ENCODE peak calls at places on chromosomes 2 and 18, in eight cellular contexts. L is AG09309, V is stomach, Q is PC-3, I is epithelial cell of esophagus, U is upper lobe of left lung, W is IMR-90, N is HFF-Myc. X is an unnamed sample.

GRCh38 chr18:34122724-34123334 is 101.9 kb downstream of the NOL4 start:
- DNase-seq in L (peak), V (peak), Q (peak), I (peak), U (no peak), W (peak), N (peak), X (no peak)

GRCh38 chr18:80202264-80202998 is 44.9 kb downstream of the PARD6G start:
- DNase-seq in L (no peak), V (no peak), Q (no peak), I (no peak), U (no peak), W (no peak), N (no peak), X (no peak)

GRCh38 chr2:3280197-3280596 is 97.4 kb downstream of the EIPR1 start:
- DNase-seq in L (no peak), V (peak), Q (no peak), I (no peak), U (peak), W (no peak), N (no peak), X (no peak)

GRCh38 chr18:48486762-48487161 is 52.1 kb upstream of the CTIF start:
- DNase-seq in L (peak), V (no peak), Q (peak), I (no peak), U (no peak), W (peak), N (no peak), X (no peak)

GRCh38 chr2:22901471-22901870 is 483.5 kb upstream of the KLHL29 start:
- DNase-seq in L (no peak), V (no peak), Q (no peak), I (peak), U (no peak), W (no peak), N (no peak), X (no peak)

GRCh38 chr2:233929352-233929843 is 12.2 kb downstream of the TRPM8 start:
- DNase-seq in L (no peak), V (no peak), Q (peak), I (peak), U (no peak), W (no peak), N (no peak), X (no peak)

GRCh38 chr2:39949131-39949530 is 170.1 kb upstream of the THUMPD2 start:
- DNase-seq in L (no peak), V (no peak), Q (no peak), I (no peak), U (no peak), W (no peak), N (no peak), X (no peak)

GRCh38 chr2:33317369-33318015 is 159.0 kb upstream of the RASGRP3 start:
- DNase-seq in L (no peak), V (no peak), Q (no peak), I (no peak), U (no peak), W (no peak), N (no peak), X (no peak)

GRCh38 chr2:97728091-97728596 is 14.8 kb downstream of the ZAP70 start:
- DNase-seq in L (no peak), V (no peak), Q (peak), I (peak), U (peak), W (no peak), N (no peak), X (no peak)

GRCh38 chr2:120237491-120237902 is 14.3 kb upstream of the TMEM185B start:
- DNase-seq in L (no peak), V (peak), Q (peak), I (peak), U (no peak), W (peak), N (peak), X (no peak)

GRCh38 chr2:227932403-227932802 is 61.0 kb downstream of the DAW1 start:
- DNase-seq in L (no peak), V (no peak), Q (peak), I (no peak), U (no peak), W (no peak), N (no peak), X (no peak)

GRCh38 chr18:69480460-69480859 is 79.8 kb downstream of the DOK6 start:
- DNase-seq in L (no peak), V (no peak), Q (no peak), I (no peak), U (no peak), W (no peak), N (no peak), X (no peak)

GRCh38 chr18:69487488-69488394 is 87.1 kb downstream of the DOK6 start:
- DNase-seq in L (no peak), V (no peak), Q (no peak), I (no peak), U (no peak), W (no peak), N (no peak), X (no peak)

GRCh38 chr18:69490072-69490471 is 89.4 kb downstream of the DOK6 start:
- DNase-seq in L (no peak), V (no peak), Q (no peak), I (no peak), U (no peak), W (no peak), N (no peak), X (no peak)

GRCh38 chr18:69483574-69483973 is 82.9 kb downstream of the DOK6 start:
- DNase-seq in L (no peak), V (no peak), Q (no peak), I (no peak), U (no peak), W (no peak), N (no peak), X (no peak)

GRCh38 chr18:69484699-69485396 is 84.2 kb downstream of the DOK6 start:
- DNase-seq in L (peak), V (no peak), Q (peak), I (peak), U (no peak), W (peak), N (peak), X (no peak)
- TF ChIP-seq CTCF in L (peak), V (no peak), Q (peak), I (no peak), U (no peak), W (peak), N (peak), X (no peak)

GRCh38 chr18:75088021-75088506 is 120.9 kb downstream of the PTGR3 start:
- DNase-seq in L (no peak), V (no peak), Q (no peak), I (no peak), U (no peak), W (no peak), N (no peak), X (no peak)
- TF ChIP-seq CTCF in L (no peak), V (no peak), Q (no peak), I (no peak), U (no peak), W (no peak), N (no peak), X (no peak)

GRCh38 chr2:62426005-62426912 is 79.7 kb downstream of the TMEM17 start:
- DNase-seq in L (no peak), V (no peak), Q (no peak), I (no peak), U (no peak), W (no peak), N (no peak), X (no peak)

GRCh38 chr2:62427146-62427545 is 78.8 kb downstream of the TMEM17 start:
- DNase-seq in L (no peak), V (no peak), Q (no peak), I (no peak), U (no peak), W (no peak), N (no peak), X (no peak)

GRCh38 chr2:62423883-62424458 is 82.0 kb downstream of the TMEM17 start:
- DNase-seq in L (no peak), V (peak), Q (no peak), I (no peak), U (no peak), W (no peak), N (no peak), X (no peak)

GRCh38 chr2:62424899-62425298 is 81.1 kb downstream of the TMEM17 start:
- DNase-seq in L (no peak), V (no peak), Q (peak), I (peak), U (no peak), W (no peak), N (no peak), X (no peak)

GRCh38 chr2:62423235-62423634 is 82.8 kb downstream of the TMEM17 start:
- DNase-seq in L (no peak), V (no peak), Q (peak), I (peak), U (peak), W (peak), N (no peak), X (no peak)
- TF ChIP-seq CTCF in L (peak), V (no peak), Q (peak), I (peak), U (peak), W (peak), N (peak), X (no peak)

GRCh38 chr2:142180820-142181533 is 50.2 kb upstream of the LRP1B start:
- DNase-seq in L (no peak), V (no peak), Q (peak), I (peak), U (no peak), W (peak), N (no peak), X (peak)
- TF ChIP-seq CTCF in L (peak), V (no peak), Q (peak), I (peak), U (no peak), W (peak), N (peak), X (peak)

GRCh38 chr18:43785145-43785544 is 507.9 kb upstream of the SYT4 start:
- DNase-seq in L (no peak), V (no peak), Q (no peak), I (no peak), U (no peak), W (no peak), N (no peak), X (no peak)

GRCh38 chr18:43793910-43794309 is 516.6 kb upstream of the SYT4 start:
- DNase-seq in L (no peak), V (no peak), Q (no peak), I (no peak), U (no peak), W (no peak), N (no peak), X (no peak)

GRCh38 chr18:43786893-43787292 is 509.6 kb upstream of the SYT4 start:
- DNase-seq in L (no peak), V (no peak), Q (no peak), I (no peak), U (no peak), W (no peak), N (no peak), X (no peak)

GRCh38 chr18:43794363-43794762 is 517.1 kb upstream of the SYT4 start:
- DNase-seq in L (no peak), V (no peak), Q (no peak), I (no peak), U (no peak), W (no peak), N (no peak), X (no peak)

DNA sequence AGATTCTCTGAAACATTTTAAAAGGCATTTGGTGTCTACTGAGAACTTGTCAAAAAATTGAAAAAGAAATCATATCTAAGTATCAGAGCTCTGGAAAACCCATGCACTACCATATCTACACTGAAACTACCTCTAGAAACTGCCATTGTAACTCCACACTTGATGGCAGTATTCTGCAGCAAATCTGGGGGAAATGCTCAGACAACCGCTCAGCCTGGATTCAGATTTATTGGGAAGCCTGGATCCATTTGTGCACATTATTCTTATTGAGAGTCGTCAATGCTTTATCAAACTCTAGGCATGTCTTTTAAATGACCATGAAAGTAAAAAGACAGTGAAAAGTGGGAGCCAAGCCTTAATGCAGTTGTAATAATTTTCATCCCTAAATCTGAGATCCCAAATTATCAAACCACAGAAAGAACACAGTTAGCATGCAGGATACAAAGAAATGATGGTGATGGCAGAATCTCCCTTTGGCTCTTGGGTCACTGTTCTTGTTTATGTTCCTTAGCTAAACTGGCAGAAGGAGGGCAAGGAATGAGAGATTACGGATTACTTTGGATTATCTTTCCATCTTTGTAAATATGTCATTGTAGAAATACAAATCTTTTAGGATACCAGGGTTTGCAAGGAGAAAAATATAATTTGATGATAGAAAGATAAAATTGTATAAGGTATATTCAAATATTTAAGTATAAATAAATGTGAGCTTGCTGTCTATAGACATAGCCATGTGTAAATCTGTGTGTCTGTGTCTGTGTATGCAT is 512.1 kb upstream of the SYT4 start:
- DNase-seq in L (no peak), V (no peak), Q (no peak), I (no peak), U (no peak), W (no peak), N (no peak), X (peak)
- TF ChIP-seq CTCF in L (peak), V (no peak), Q (peak), I (peak), U (no peak), W (no peak), N (peak), X (no peak)

DNA sequence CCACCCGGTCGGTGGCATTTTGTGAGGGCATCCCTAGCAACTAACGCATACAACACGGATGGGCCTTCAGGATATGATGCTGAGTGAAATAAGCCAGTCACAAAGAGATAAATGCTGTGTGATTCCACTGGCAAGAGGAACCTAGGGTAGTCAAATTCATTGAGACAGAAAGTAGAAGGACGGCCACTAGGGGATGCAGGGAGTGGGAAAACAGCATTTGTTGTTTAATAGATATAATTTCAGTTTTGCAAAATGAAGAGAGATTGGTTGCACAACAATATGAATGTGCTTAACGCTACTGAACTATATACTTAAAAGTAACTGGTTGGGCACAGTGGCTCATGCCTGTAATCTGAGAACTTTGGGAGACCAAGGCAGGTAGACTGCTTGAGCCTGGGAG is 112.9 kb downstream of the AFF3 start:
- DNase-seq in L (no peak), V (no peak), Q (no peak), I (no peak), U (no peak), W (no peak), N (no peak), X (no peak)
- TF ChIP-seq CTCF in L (peak), V (no peak), Q (peak), I (no peak), U (no peak), W (no peak), N (peak), X (no peak)

DNA sequence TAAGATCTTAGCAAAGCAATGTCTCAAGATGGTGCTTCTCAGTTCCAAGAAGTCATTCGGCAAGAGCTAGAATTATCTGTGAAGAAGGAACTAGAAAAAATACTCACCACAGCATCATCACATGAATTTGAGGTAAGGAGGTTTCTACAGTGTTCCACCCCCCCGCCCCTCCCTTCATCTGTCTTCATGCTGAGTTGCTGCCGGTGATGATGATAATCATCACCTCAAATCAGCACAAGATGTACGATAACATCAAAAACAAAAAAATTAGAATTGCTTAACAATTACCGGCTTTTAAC is 14.6 kb downstream of the UGP2 start:
- DNase-seq in L (no peak), V (no peak), Q (no peak), I (no peak), U (no peak), W (no peak), N (no peak), X (no peak)
- TF ChIP-seq CTCF in L (no peak), V (no peak), Q (no peak), I (no peak), U (no peak), W (no peak), N (no peak), X (no peak)